ENCODE peak calls at places on chromosomes 13 and 19, in seven cellular contexts. Q, Y, W, T, R, C and H are unnamed samples.

GRCh38 chr19:2110822-2111221 is 14.1 kb downstream of the IZUMO4 start:
- DNase-seq in Q (no peak), W (no peak), C (no peak), Y (no peak), T (no peak), R (peak; percentile 46), H (no peak)

GRCh38 chr13:25859528-25859927 is 192.3 kb downstream of the SHISA2 start:
- DNase-seq in R (no peak), T (no peak), Q (no peak), C (no peak), W (no peak), Y (no peak), H (no peak)

GRCh38 chr19:21707065-21707464 is 60.3 kb downstream of the ZNF100 start:
- DNase-seq in R (no peak), T (no peak), Y (no peak), W (no peak), C (no peak), Q (no peak), H (no peak)

GRCh38 chr19:35461050-35461449 is 13.0 kb downstream of the FFAR2 start:
- DNase-seq in Q (peak; percentile 38), Y (no peak), C (no peak), W (no peak), T (no peak), R (no peak), H (no peak)

GRCh38 chr13:36710396-36710795 is 36.6 kb downstream of the SERTM1 start:
- DNase-seq in R (no peak), W (no peak), T (no peak), Y (no peak), Q (no peak), C (no peak), H (no peak)

GRCh38 chr19:47095707-47096704 is 17.6 kb downstream of the ZC3H4 start:
- DNase-seq in C (no peak), W (no peak), T (peak; percentile 46), R (no peak), Y (peak; percentile 89), Q (peak; percentile 97), H (no peak)

GRCh38 chr19:50325310-50326100 is 3.7 kb downstream of the KCNC3 start:
- DNase-seq in Q (peak; percentile 77), W (no peak), C (peak; percentile 52), T (no peak), Y (peak; percentile 64), R (peak; percentile 89), H (peak; percentile 85)

GRCh38 chr19:14843169-14843568 is 5.6 kb downstream of the OR7A10 start:
- DNase-seq in Y (no peak), Q (no peak), C (no peak), T (no peak), R (no peak), W (no peak), H (no peak)

GRCh38 chr19:46718934-46719551 is 2.1 kb upstream of the PRKD2 start:
- DNase-seq in Q (no peak), R (peak; percentile 86), C (no peak), W (no peak), T (no peak), Y (no peak), H (peak; percentile 83)

DNA sequence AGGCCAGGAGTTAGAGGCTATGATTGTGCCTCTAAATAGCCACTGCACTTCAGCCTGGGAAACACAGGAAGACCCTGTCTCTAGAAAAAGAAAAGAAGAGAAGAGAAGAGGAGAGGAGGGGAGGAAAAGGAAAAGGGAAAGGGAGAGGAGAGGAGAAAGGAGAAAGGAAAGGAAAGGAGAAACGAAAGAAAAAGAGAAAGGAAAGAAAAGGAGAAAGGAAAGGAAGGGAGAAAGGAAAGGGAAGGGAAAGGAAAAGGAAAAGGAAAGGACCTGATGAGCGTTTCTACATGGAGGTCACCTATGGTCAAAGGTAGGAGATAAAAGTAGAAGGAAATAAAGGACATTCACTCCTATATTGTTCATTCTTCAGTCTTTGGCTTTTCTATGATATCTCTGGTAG is 109.1 kb upstream of the TRPC4 start:
- DNase-seq in W (no peak), C (no peak), T (no peak), Y (no peak), Q (no peak), R (no peak), H (no peak)
- H3K4me3 ChIP-seq in W (no peak overlapping the region), C (no peak overlapping the region), T (no peak overlapping the region), Y (no peak overlapping the region), Q (no peak overlapping the region), R (no peak overlapping the region), H (no peak overlapping the region)

GRCh38 chr13:113816248-113816924 is 47.5 kb downstream of the GAS6 start:
- DNase-seq in Y (no peak), W (no peak), Q (no peak), T (no peak), R (no peak), C (no peak), H (no peak)

GRCh38 chr13:113815151-113816058 is 48.5 kb downstream of the GAS6 start:
- DNase-seq in C (no peak), Q (no peak), W (no peak), R (peak; percentile 84), T (no peak), Y (no peak), H (peak; percentile 44)

GRCh38 chr13:113818700-113819295 is 45.1 kb downstream of the GAS6 start:
- DNase-seq in R (no peak), W (no peak), C (no peak), Y (no peak), T (no peak), Q (no peak), H (no peak)

GRCh38 chr13:113817860-113818691 is 45.8 kb downstream of the GAS6 start:
- DNase-seq in R (no peak), Q (no peak), W (no peak), Y (no peak), C (no peak), T (no peak), H (no peak)

GRCh38 chr13:113816925-113817859 is 46.7 kb downstream of the GAS6 start:
- DNase-seq in C (peak; percentile 85), Y (peak; percentile 90), W (no peak), R (peak; percentile 83), T (peak; percentile 66), Q (peak; percentile 97), H (peak; percentile 39)
- TF ChIP-seq CTCF in C (peak; percentile 88), Y (peak; percentile 85), W (peak; percentile 79), R (peak; percentile 70), T (peak; percentile 83), Q (no peak), H (peak; percentile 82)

GRCh38 chr13:108272333-108272732 is 2.8 kb downstream of the TNFSF13B start:
- DNase-seq in T (no peak), W (no peak), Y (no peak), R (no peak), Q (no peak), C (no peak), H (no peak)

GRCh38 chr13:108274718-108275117 is 5.2 kb downstream of the TNFSF13B start:
- DNase-seq in Q (no peak), Y (no peak), T (no peak), R (no peak), C (no peak), W (no peak), H (no peak)

GRCh38 chr13:108270442-108270841 is 924 bp downstream of the TNFSF13B start:
- DNase-seq in Y (no peak), T (no peak), R (no peak), W (no peak), C (no peak), Q (no peak), H (no peak)

GRCh38 chr13:108278466-108278865 is 8.9 kb downstream of the TNFSF13B start:
- DNase-seq in Q (no peak), T (no peak), C (no peak), W (no peak), R (no peak), Y (no peak), H (no peak)

GRCh38 chr13:108276060-108276459 is 6.5 kb downstream of the TNFSF13B start:
- DNase-seq in T (no peak), Y (peak; percentile 33), C (peak; percentile 70), R (no peak), W (no peak), Q (peak; percentile 31), H (no peak)
- H3K4me3 ChIP-seq in T (no peak overlapping the region), Y (no peak overlapping the region), C (no peak overlapping the region), R (no peak overlapping the region), W (no peak overlapping the region), Q (no peak overlapping the region), H (no peak overlapping the region)

GRCh38 chr13:72537400-72537780 is 190.0 kb downstream of the MZT1 start:
- DNase-seq in T (no peak), R (no peak), Y (no peak), Q (no peak), C (no peak), W (no peak), H (no peak)
- TF ChIP-seq CTCF in T (no peak), R (no peak), Y (no peak), Q (no peak), C (no peak), W (no peak), H (no peak)

GRCh38 chr19:5147971-5148793 is 179.3 kb downstream of the KDM4B start:
- DNase-seq in T (peak; percentile 25), Y (no peak), Q (no peak), W (no peak), R (no peak), C (no peak), H (peak; percentile 9)
- H3K4me3 ChIP-seq in T (no peak overlapping the region), Y (no peak overlapping the region), Q (no peak overlapping the region), W (no peak overlapping the region), R (no peak overlapping the region), C (no peak overlapping the region), H (no peak overlapping the region)

DNA sequence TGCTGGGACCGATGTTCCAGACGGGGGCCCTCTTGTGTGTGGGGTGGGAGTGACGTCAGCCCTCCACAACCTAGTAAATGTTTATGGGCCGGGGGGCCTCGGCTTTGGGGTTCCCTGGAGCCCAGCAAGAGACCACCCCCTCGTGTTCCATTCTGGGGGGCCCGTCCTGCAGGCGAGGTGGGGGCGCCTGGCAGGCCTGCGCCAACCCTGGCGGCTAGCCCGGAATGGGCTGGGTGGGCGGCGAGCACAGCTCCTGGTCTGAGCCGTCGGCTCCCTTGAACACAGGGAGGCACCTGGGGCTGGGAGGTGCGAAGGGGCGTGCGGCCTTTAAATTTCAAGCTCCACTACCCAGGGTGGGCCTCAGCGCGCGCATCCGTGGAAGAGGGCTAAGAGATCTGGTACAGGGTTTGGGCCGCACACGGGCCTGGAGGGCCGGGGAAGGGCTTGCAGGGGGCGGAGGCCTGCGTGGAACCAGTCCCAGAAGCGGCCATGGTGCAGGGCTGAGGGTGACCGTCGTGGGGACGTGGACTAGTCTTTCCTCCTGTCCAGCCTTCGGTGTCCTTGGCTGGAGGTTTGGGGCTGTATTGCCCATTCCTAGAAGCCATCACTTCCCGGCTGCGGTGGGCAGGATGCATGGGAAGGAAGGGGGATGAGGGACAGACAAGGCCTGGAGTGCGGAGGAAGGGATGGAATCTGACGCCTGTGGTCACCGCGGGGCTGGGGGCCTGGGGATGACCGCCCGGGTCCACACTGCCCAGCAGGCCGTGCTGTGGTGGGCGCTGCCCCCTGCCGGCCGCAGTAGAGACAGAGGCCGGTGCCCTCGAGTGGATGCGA is 11.4 kb downstream of the NDUFA11 start:
- DNase-seq in Q (peak; percentile 33), Y (no peak), T (no peak), R (peak; percentile 32), W (no peak), C (peak; percentile 57), H (no peak)
- TF ChIP-seq CTCF in Q (no peak), Y (peak; percentile 66), T (peak; percentile 84), R (peak; percentile 75), W (no peak), C (peak; percentile 79), H (peak; percentile 60)